ENCODE peak calls at places on chromosomes 6 and 20, in nine cellular contexts. One of them, this sample, is unnamed.

GRCh38 chr6:31529329-31530150 is 778 bp downstream of the MCCD1 start:
- DNase-seq in psoas muscle: no peak
- DNase-seq in astrocyte of the spinal cord: no peak
- DNase-seq in sigmoid colon: no peak
- DNase-seq in cardiac muscle cell: no peak
- DNase-seq in MM.1S: no peak
- DNase-seq in fibroblast of the aortic adventitia: no peak
- DNase-seq in fibroblast of pulmonary artery: no peak
- DNase-seq in Panc1: no peak
- DNase-seq in this sample: no peak

GRCh38 chr6:41517473-41517872 is 28.7 kb upstream of the FOXP4 start:
- DNase-seq in sigmoid colon: no peak
- DNase-seq in fibroblast of the aortic adventitia: no peak
- DNase-seq in Panc1: no peak
- DNase-seq in MM.1S: no peak
- DNase-seq in psoas muscle: no peak
- DNase-seq in fibroblast of pulmonary artery: no peak
- DNase-seq in astrocyte of the spinal cord: no peak
- DNase-seq in cardiac muscle cell: no peak
- DNase-seq in this sample: no peak

GRCh38 chr6:154356690-154357089 is at the start of gene IPCEF1:
- DNase-seq in fibroblast of pulmonary artery: no peak
- DNase-seq in Panc1: no peak
- DNase-seq in astrocyte of the spinal cord: no peak
- DNase-seq in sigmoid colon: no peak
- DNase-seq in psoas muscle: no peak
- DNase-seq in cardiac muscle cell: no peak
- DNase-seq in fibroblast of the aortic adventitia: no peak
- DNase-seq in MM.1S: no peak
- DNase-seq in this sample: no peak

GRCh38 chr6:56104591-56104990 is 142.8 kb downstream of the COL21A1 start:
- DNase-seq in psoas muscle: no peak
- DNase-seq in astrocyte of the spinal cord: no peak
- DNase-seq in sigmoid colon: no peak
- DNase-seq in fibroblast of pulmonary artery: no peak
- DNase-seq in cardiac muscle cell: no peak
- DNase-seq in Panc1: no peak
- DNase-seq in MM.1S: no peak
- DNase-seq in fibroblast of the aortic adventitia: no peak
- DNase-seq in this sample: no peak

GRCh38 chr6:31784270-31784925 is 7.3 kb upstream of the VWA7 start:
- DNase-seq in fibroblast of pulmonary artery: no peak
- DNase-seq in cardiac muscle cell: no peak
- DNase-seq in astrocyte of the spinal cord: no peak
- DNase-seq in sigmoid colon: no peak
- DNase-seq in fibroblast of the aortic adventitia: no peak
- DNase-seq in Panc1: no peak
- DNase-seq in MM.1S: no peak
- DNase-seq in psoas muscle: no peak
- DNase-seq in this sample: no peak

GRCh38 chr6:122653094-122653493 is 42.9 kb downstream of the PKIB start:
- DNase-seq in Panc1: no peak
- DNase-seq in fibroblast of the aortic adventitia: peak; percentile 43
- DNase-seq in psoas muscle: no peak
- DNase-seq in sigmoid colon: no peak
- DNase-seq in astrocyte of the spinal cord: peak; percentile 81
- DNase-seq in fibroblast of pulmonary artery: no peak
- DNase-seq in MM.1S: no peak
- DNase-seq in cardiac muscle cell: no peak
- DNase-seq in this sample: peak; percentile 54

GRCh38 chr6:154928325-154928922 is 66.7 kb upstream of the TIAM2 start:
- DNase-seq in fibroblast of pulmonary artery: peak; percentile 82
- DNase-seq in sigmoid colon: no peak
- DNase-seq in cardiac muscle cell: peak; percentile 81
- DNase-seq in psoas muscle: no peak
- DNase-seq in MM.1S: peak; percentile 21
- DNase-seq in astrocyte of the spinal cord: peak; percentile 74
- DNase-seq in fibroblast of the aortic adventitia: peak; percentile 84
- DNase-seq in Panc1: peak; percentile 43
- DNase-seq in this sample: peak; percentile 78

GRCh38 chr20:47295921-47296426 is 60.5 kb downstream of the ZMYND8 start:
- DNase-seq in fibroblast of pulmonary artery: peak; percentile 73
- DNase-seq in MM.1S: no peak
- DNase-seq in cardiac muscle cell: no peak
- DNase-seq in astrocyte of the spinal cord: peak; percentile 81
- DNase-seq in Panc1: peak; percentile 77
- DNase-seq in fibroblast of the aortic adventitia: no peak
- DNase-seq in psoas muscle: no peak
- DNase-seq in sigmoid colon: no peak
- DNase-seq in this sample: no peak

GRCh38 chr6:79750806-79751205 is 119.7 kb downstream of the SH3BGRL2 start:
- DNase-seq in astrocyte of the spinal cord: peak; percentile 49
- DNase-seq in fibroblast of the aortic adventitia: no peak
- DNase-seq in MM.1S: no peak
- DNase-seq in cardiac muscle cell: no peak
- DNase-seq in fibroblast of pulmonary artery: no peak
- DNase-seq in sigmoid colon: no peak
- DNase-seq in psoas muscle: no peak
- DNase-seq in Panc1: no peak
- DNase-seq in this sample: no peak

GRCh38 chr6:170031096-170031471 is 259.8 kb downstream of the DLL1 start:
- DNase-seq in MM.1S: no peak
- DNase-seq in astrocyte of the spinal cord: no peak
- DNase-seq in sigmoid colon: peak; percentile 87
- DNase-seq in psoas muscle: no peak
- DNase-seq in fibroblast of the aortic adventitia: no peak
- DNase-seq in cardiac muscle cell: no peak
- DNase-seq in fibroblast of pulmonary artery: no peak
- DNase-seq in Panc1: no peak
- DNase-seq in this sample: no peak

GRCh38 chr6:43935921-43936320 is 165.9 kb downstream of the VEGFA start:
- DNase-seq in fibroblast of the aortic adventitia: no peak
- DNase-seq in astrocyte of the spinal cord: no peak
- DNase-seq in cardiac muscle cell: no peak
- DNase-seq in psoas muscle: no peak
- DNase-seq in MM.1S: no peak
- DNase-seq in fibroblast of pulmonary artery: no peak
- DNase-seq in Panc1: no peak
- DNase-seq in sigmoid colon: peak; percentile 13
- DNase-seq in this sample: no peak

GRCh38 chr6:90401933-90402830 is 105.5 kb upstream of the BACH2 start:
- DNase-seq in Panc1: no peak
- DNase-seq in sigmoid colon: no peak
- DNase-seq in astrocyte of the spinal cord: no peak
- DNase-seq in psoas muscle: no peak
- DNase-seq in MM.1S: no peak
- DNase-seq in cardiac muscle cell: no peak
- DNase-seq in fibroblast of pulmonary artery: no peak
- DNase-seq in fibroblast of the aortic adventitia: no peak
- DNase-seq in this sample: no peak

GRCh38 chr6:10099086-10099499 is 315.8 kb downstream of the TFAP2A start:
- DNase-seq in sigmoid colon: no peak
- DNase-seq in Panc1: no peak
- DNase-seq in MM.1S: no peak
- DNase-seq in fibroblast of pulmonary artery: no peak
- DNase-seq in fibroblast of the aortic adventitia: no peak
- DNase-seq in cardiac muscle cell: peak; percentile 48
- DNase-seq in astrocyte of the spinal cord: no peak
- DNase-seq in psoas muscle: no peak
- DNase-seq in this sample: no peak

GRCh38 chr6:72740135-72740534 is 118.3 kb downstream of the KCNQ5 start:
- DNase-seq in MM.1S: no peak
- DNase-seq in astrocyte of the spinal cord: no peak
- DNase-seq in fibroblast of pulmonary artery: no peak
- DNase-seq in sigmoid colon: no peak
- DNase-seq in psoas muscle: no peak
- DNase-seq in fibroblast of the aortic adventitia: no peak
- DNase-seq in cardiac muscle cell: no peak
- DNase-seq in Panc1: no peak
- DNase-seq in this sample: no peak

GRCh38 chr6:96923871-96924493 is 546 bp upstream of the KLHL32 start:
- DNase-seq in fibroblast of pulmonary artery: no peak
- DNase-seq in Panc1: no peak
- DNase-seq in fibroblast of the aortic adventitia: no peak
- DNase-seq in MM.1S: peak; percentile 70
- DNase-seq in sigmoid colon: no peak
- DNase-seq in astrocyte of the spinal cord: no peak
- DNase-seq in psoas muscle: no peak
- DNase-seq in cardiac muscle cell: peak; percentile 0
- DNase-seq in this sample: no peak

GRCh38 chr6:5179917-5180316 is 80.8 kb downstream of the LYRM4 start:
- DNase-seq in fibroblast of the aortic adventitia: no peak
- DNase-seq in Panc1: no peak
- DNase-seq in sigmoid colon: no peak
- DNase-seq in psoas muscle: no peak
- DNase-seq in astrocyte of the spinal cord: no peak
- DNase-seq in fibroblast of pulmonary artery: no peak
- DNase-seq in MM.1S: no peak
- DNase-seq in cardiac muscle cell: no peak
- DNase-seq in this sample: no peak

GRCh38 chr6:132082421-132082820 is 131.2 kb upstream of the CCN2 start:
- DNase-seq in psoas muscle: no peak
- DNase-seq in sigmoid colon: no peak
- DNase-seq in cardiac muscle cell: no peak
- DNase-seq in Panc1: no peak
- DNase-seq in astrocyte of the spinal cord: no peak
- DNase-seq in MM.1S: no peak
- DNase-seq in fibroblast of pulmonary artery: no peak
- DNase-seq in fibroblast of the aortic adventitia: no peak
- DNase-seq in this sample: peak; percentile 12

GRCh38 chr6:132087391-132087790 is 136.2 kb upstream of the CCN2 start:
- DNase-seq in sigmoid colon: no peak
- DNase-seq in MM.1S: no peak
- DNase-seq in astrocyte of the spinal cord: peak; percentile 64
- DNase-seq in psoas muscle: no peak
- DNase-seq in cardiac muscle cell: no peak
- DNase-seq in fibroblast of the aortic adventitia: peak; percentile 78
- DNase-seq in fibroblast of pulmonary artery: peak; percentile 72
- DNase-seq in Panc1: no peak
- DNase-seq in this sample: peak; percentile 42

GRCh38 chr6:132085731-132086130 is 134.6 kb upstream of the CCN2 start:
- DNase-seq in astrocyte of the spinal cord: no peak
- DNase-seq in fibroblast of pulmonary artery: no peak
- DNase-seq in sigmoid colon: no peak
- DNase-seq in Panc1: no peak
- DNase-seq in psoas muscle: no peak
- DNase-seq in cardiac muscle cell: peak; percentile 5
- DNase-seq in fibroblast of the aortic adventitia: no peak
- DNase-seq in MM.1S: no peak
- DNase-seq in this sample: no peak

GRCh38 chr6:132088150-132088549 is 137.0 kb upstream of the CCN2 start:
- DNase-seq in fibroblast of the aortic adventitia: no peak
- DNase-seq in sigmoid colon: no peak
- DNase-seq in astrocyte of the spinal cord: no peak
- DNase-seq in psoas muscle: no peak
- DNase-seq in fibroblast of pulmonary artery: no peak
- DNase-seq in Panc1: no peak
- DNase-seq in cardiac muscle cell: no peak
- DNase-seq in MM.1S: no peak
- DNase-seq in this sample: no peak

GRCh38 chr6:132084811-132085509 is 133.8 kb upstream of the CCN2 start:
- DNase-seq in psoas muscle: no peak
- DNase-seq in sigmoid colon: no peak
- DNase-seq in MM.1S: peak; percentile 34
- DNase-seq in Panc1: peak; percentile 50
- DNase-seq in fibroblast of the aortic adventitia: peak; percentile 97
- DNase-seq in astrocyte of the spinal cord: peak; percentile 97
- DNase-seq in fibroblast of pulmonary artery: peak; percentile 95
- DNase-seq in cardiac muscle cell: peak; percentile 14
- DNase-seq in this sample: peak; percentile 81
- H3K4me3 ChIP-seq in psoas muscle: no peak overlapping the region
- H3K4me3 ChIP-seq in sigmoid colon: no peak overlapping the region
- H3K4me3 ChIP-seq in MM.1S: peak overlapping the region; percentile 35
- H3K4me3 ChIP-seq in Panc1: peak overlapping the region; percentile 4
- H3K4me3 ChIP-seq in fibroblast of the aortic adventitia: no peak overlapping the region
- H3K4me3 ChIP-seq in astrocyte of the spinal cord: no peak overlapping the region
- H3K4me3 ChIP-seq in fibroblast of pulmonary artery: no peak overlapping the region
- H3K4me3 ChIP-seq in cardiac muscle cell: no peak overlapping the region
- H3K4me3 ChIP-seq in this sample: no peak overlapping the region

GRCh38 chr6:61886608-61887259 is 399.3 kb downstream of the KHDRBS2 start:
- DNase-seq in astrocyte of the spinal cord: no peak
- DNase-seq in psoas muscle: no peak
- DNase-seq in fibroblast of pulmonary artery: no peak
- DNase-seq in MM.1S: peak; percentile 56
- DNase-seq in Panc1: no peak
- DNase-seq in cardiac muscle cell: peak; percentile 22
- DNase-seq in fibroblast of the aortic adventitia: no peak
- DNase-seq in sigmoid colon: no peak
- DNase-seq in this sample: no peak
- TF ChIP-seq CTCF in astrocyte of the spinal cord: no peak
- TF ChIP-seq CTCF in psoas muscle: no peak
- TF ChIP-seq CTCF in fibroblast of pulmonary artery: no peak
- TF ChIP-seq CTCF in MM.1S: peak; percentile 52
- TF ChIP-seq CTCF in Panc1: peak; percentile 11
- TF ChIP-seq CTCF in cardiac muscle cell: no peak
- TF ChIP-seq CTCF in fibroblast of the aortic adventitia: no peak
- TF ChIP-seq CTCF in sigmoid colon: no peak
- TF ChIP-seq CTCF in this sample: no peak

GRCh38 chr6:150895898-150896632 is 30.6 kb downstream of the MTHFD1L start:
- DNase-seq in psoas muscle: no peak
- DNase-seq in cardiac muscle cell: no peak
- DNase-seq in astrocyte of the spinal cord: no peak
- DNase-seq in sigmoid colon: peak; percentile 20
- DNase-seq in MM.1S: no peak
- DNase-seq in fibroblast of the aortic adventitia: no peak
- DNase-seq in Panc1: no peak
- DNase-seq in fibroblast of pulmonary artery: no peak
- DNase-seq in this sample: no peak
- H3K4me3 ChIP-seq in psoas muscle: no peak overlapping the region
- H3K4me3 ChIP-seq in cardiac muscle cell: no peak overlapping the region
- H3K4me3 ChIP-seq in astrocyte of the spinal cord: no peak overlapping the region
- H3K4me3 ChIP-seq in sigmoid colon: no peak overlapping the region
- H3K4me3 ChIP-seq in MM.1S: no peak overlapping the region
- H3K4me3 ChIP-seq in fibroblast of the aortic adventitia: no peak overlapping the region
- H3K4me3 ChIP-seq in Panc1: no peak overlapping the region
- H3K4me3 ChIP-seq in fibroblast of pulmonary artery: no peak overlapping the region
- H3K4me3 ChIP-seq in this sample: no peak overlapping the region

DNA sequence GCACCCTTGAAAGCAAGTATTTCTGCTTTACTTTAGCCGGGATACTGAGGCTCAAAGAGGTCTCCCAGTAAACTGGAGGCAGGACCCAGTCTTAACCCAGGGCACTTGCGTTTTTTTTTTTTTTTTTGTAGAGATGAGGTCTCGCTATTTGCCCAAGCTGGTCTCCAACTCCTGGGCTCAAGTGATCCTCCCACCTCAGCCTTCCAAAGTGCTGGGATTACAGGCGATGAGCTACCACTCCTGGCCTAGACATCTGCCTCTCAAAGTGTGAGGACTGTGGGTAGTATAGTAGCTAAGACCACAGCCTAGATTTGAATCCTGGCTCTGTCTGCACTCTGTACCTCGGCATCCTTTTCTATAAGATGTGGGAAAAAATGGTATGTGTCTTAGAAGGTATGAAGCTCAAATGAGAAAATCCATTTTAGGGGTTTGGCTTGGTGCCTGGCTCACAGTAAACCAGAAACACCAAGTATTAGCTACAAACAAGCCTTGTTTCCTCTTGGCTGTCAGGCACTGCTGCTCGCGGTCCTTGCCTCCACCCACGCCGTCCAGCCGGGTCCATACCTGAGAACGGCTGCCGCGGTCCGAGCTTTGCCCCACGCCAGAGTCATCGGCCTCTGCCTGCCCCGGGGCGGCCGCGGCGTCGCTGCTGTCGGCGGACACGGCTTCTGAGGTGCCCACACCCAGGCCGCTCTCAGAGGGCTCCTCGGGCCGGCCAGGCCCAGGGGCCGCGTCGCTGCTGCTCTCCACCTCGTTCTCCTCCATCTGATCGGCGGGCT is 1.2 kb downstream of the ZNF335 start:
- DNase-seq in sigmoid colon: no peak
- DNase-seq in fibroblast of the aortic adventitia: peak; percentile 32
- DNase-seq in psoas muscle: peak; percentile 35
- DNase-seq in astrocyte of the spinal cord: peak; percentile 29
- DNase-seq in MM.1S: peak; percentile 12
- DNase-seq in Panc1: no peak
- DNase-seq in fibroblast of pulmonary artery: peak; percentile 18
- DNase-seq in cardiac muscle cell: no peak
- DNase-seq in this sample: peak; percentile 27
- TF ChIP-seq CTCF in sigmoid colon: no peak
- TF ChIP-seq CTCF in fibroblast of the aortic adventitia: no peak
- TF ChIP-seq CTCF in psoas muscle: no peak
- TF ChIP-seq CTCF in astrocyte of the spinal cord: no peak
- TF ChIP-seq CTCF in MM.1S: no peak
- TF ChIP-seq CTCF in Panc1: no peak
- TF ChIP-seq CTCF in fibroblast of pulmonary artery: no peak
- TF ChIP-seq CTCF in cardiac muscle cell: no peak
- TF ChIP-seq CTCF in this sample: no peak

This sample was measured in fibroblast of mammary gland.